ENCODE peak calls at places on chromosomes 11 and 22, in six cellular contexts. M is lung microvascular endothelial cell, Z is HTR-8/SVneo, L is fibroblast of the conjunctiva, F is HT1080, S is NCI-H345. T is an unnamed sample.

GRCh38 chr11:65432686-65433582 is 10.3 kb downstream of the NEAT1 start:
- DNase-seq in M (peak), Z (no peak), L (no peak), F (no peak), S (peak), T (peak)

GRCh38 chr11:38448284-38448683 is 1850.2 kb upstream of the RAG2 start:
- DNase-seq in M (no peak), Z (no peak), L (peak), F (no peak), S (no peak), T (peak)

GRCh38 chr11:100220801-100221200 is 466.3 kb upstream of the ARHGAP42 start:
- DNase-seq in M (no peak), Z (no peak), L (no peak), F (no peak), S (no peak), T (no peak)

GRCh38 chr11:101825551-101825950 is 89.3 kb upstream of the CEP126 start:
- DNase-seq in M (no peak), Z (no peak), L (no peak), F (no peak), S (no peak), T (no peak)

GRCh38 chr11:75431533-75432525 is 1.2 kb downstream of the KLHL35 start:
- DNase-seq in M (no peak), Z (no peak), L (no peak), F (peak), S (no peak), T (no peak)

GRCh38 chr22:25746012-25746373 is 4.0 kb downstream of the MYO18B start:
- DNase-seq in M (peak), Z (no peak), L (no peak), F (peak), S (no peak), T (no peak)

GRCh38 chr11:70507466-70508230 is 109.3 kb downstream of the CTTN start:
- DNase-seq in M (no peak), Z (no peak), L (no peak), F (no peak), S (no peak), T (no peak)

GRCh38 chr11:69002101-69002742 is 10.8 kb downstream of the MRGPRF start:
- DNase-seq in M (no peak), Z (no peak), L (no peak), F (no peak), S (no peak), T (no peak)

GRCh38 chr22:45511847-45512261 is 9.2 kb downstream of the FBLN1 start:
- DNase-seq in M (no peak), Z (no peak), L (peak), F (no peak), S (no peak), T (no peak)

GRCh38 chr11:132844956-132845355 is 687.3 kb downstream of the OPCML start:
- DNase-seq in M (no peak), Z (peak), L (peak), F (peak), S (no peak), T (no peak)

GRCh38 chr11:70314730-70315129 is 44.2 kb downstream of the PPFIA1 start:
- DNase-seq in M (peak), Z (no peak), L (no peak), F (no peak), S (no peak), T (no peak)

GRCh38 chr11:102240502-102240901 is 76.8 kb upstream of the BIRC3 start:
- DNase-seq in M (no peak), Z (no peak), L (no peak), F (no peak), S (no peak), T (no peak)

GRCh38 chr22:28297504-28297903 is 378.4 kb upstream of the PITPNB start:
- DNase-seq in M (peak), Z (no peak), L (no peak), F (no peak), S (no peak), T (no peak)

GRCh38 chr11:62137276-62137861 is 13.6 kb downstream of the INCENP start:
- DNase-seq in M (no peak), Z (no peak), L (no peak), F (no peak), S (peak), T (peak)

GRCh38 chr11:42840176-42840829 is 471.5 kb upstream of the API5 start:
- DNase-seq in M (no peak), Z (no peak), L (no peak), F (no peak), S (no peak), T (no peak)

GRCh38 chr11:128929468-128929867 is 13.2 kb downstream of the TP53AIP1 start:
- DNase-seq in M (no peak), Z (no peak), L (no peak), F (no peak), S (no peak), T (no peak)

GRCh38 chr11:114307524-114308203 is 11.5 kb downstream of the NNMT start:
- DNase-seq in M (peak), Z (peak), L (peak), F (peak), S (no peak), T (no peak)

T was measured in NCI-H2171 treated with DMSO at 0.1 percent for 48 hours.